ENCODE peak calls at places on chromosomes 16 and 17, in four cellular contexts. U, D, Q and O are unnamed samples.
A peak's percentile ranks its signal among the peaks of the same experiment; 100 is the strongest.

GRCh38 chr16:86035906-86036305 is 136.9 kb downstream of the IRF8 start:
- DNase-seq in Q (no peak), D (no peak), U (no peak), O (no peak)

GRCh38 chr16:26532456-26532855 is 534.3 kb upstream of the C16orf82 start:
- DNase-seq in U (no peak), D (no peak), Q (no peak), O (no peak)

GRCh38 chr16:52861614-52862022 is 191.1 kb downstream of the CHD9NB start:
- DNase-seq in U (peak; percentile 0), Q (peak; percentile 4), D (peak; percentile 71), O (no peak)

GRCh38 chr17:41334899-41335298 is 15.7 kb downstream of the KRT33A start:
- DNase-seq in Q (no peak), U (no peak), D (no peak), O (no peak)

GRCh38 chr17:78345791-78346494 is 13.9 kb downstream of the SOCS3 start:
- DNase-seq in D (no peak), U (no peak), Q (no peak), O (no peak)

GRCh38 chr16:51971184-51971583 is 575.8 kb downstream of the TOX3 start:
- DNase-seq in Q (no peak), D (peak; percentile 72), U (peak; percentile 71), O (no peak)

GRCh38 chr17:50864747-50865059 is 1.5 kb downstream of the TOB1 start:
- DNase-seq in D (peak; percentile 38), Q (no peak), U (no peak), O (no peak)

GRCh38 chr17:73474370-73474988 is 162.7 kb upstream of the CDC42EP4 start:
- DNase-seq in Q (peak; percentile 52), D (no peak), U (peak; percentile 74), O (no peak)

GRCh38 chr17:3956983-3957382 is 7.3 kb downstream of the ATP2A3 start:
- DNase-seq in U (no peak), D (no peak), Q (no peak), O (no peak)

GRCh38 chr17:3730881-3731429 is 7.3 kb downstream of the HASPIN start:
- DNase-seq in Q (no peak), U (peak; percentile 26), D (no peak), O (no peak)

GRCh38 chr16:89194340-89195311 is 5.7 kb downstream of the SLC22A31 start:
- DNase-seq in D (no peak), Q (no peak), U (no peak), O (no peak)

GRCh38 chr16:89191033-89191900 is 9.1 kb downstream of the SLC22A31 start:
- DNase-seq in D (no peak), U (no peak), Q (no peak), O (no peak)

GRCh38 chr16:89193576-89194293 is 6.6 kb downstream of the SLC22A31 start:
- DNase-seq in Q (no peak), D (peak; percentile 61), U (no peak), O (no peak)

GRCh38 chr16:89191901-89192184 is 8.5 kb downstream of the SLC22A31 start:
- DNase-seq in U (no peak), D (no peak), Q (no peak), O (no peak)

DNA sequence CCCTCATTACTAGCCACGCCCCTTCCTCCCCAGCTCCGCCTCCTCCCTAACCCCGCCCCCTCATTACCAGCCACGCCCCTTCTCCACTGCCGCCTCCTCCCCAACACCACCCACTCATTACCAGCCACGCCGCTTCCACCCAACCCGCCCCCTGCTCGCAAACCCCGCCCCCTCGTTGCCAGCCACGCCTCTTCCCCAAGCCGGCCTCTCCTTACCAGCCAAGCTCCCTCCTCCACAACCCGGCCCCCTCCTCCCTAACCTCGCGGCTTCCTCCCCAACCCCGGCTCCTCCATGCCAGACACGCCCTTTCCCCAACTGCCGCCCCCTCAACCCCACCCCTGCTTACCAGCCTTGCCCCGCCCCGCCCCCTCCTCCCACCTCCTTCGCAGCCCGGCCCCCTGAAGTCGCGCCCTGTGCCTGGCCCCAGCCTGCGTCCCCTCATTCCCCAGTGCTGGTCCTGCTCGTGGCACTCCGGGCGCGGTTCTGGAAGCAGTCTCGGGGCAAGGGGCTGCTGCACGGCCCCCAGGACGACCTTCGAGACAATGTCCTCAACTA is 7.2 kb downstream of the SLC22A31 start:
- DNase-seq in Q (peak; percentile 94), D (peak; percentile 94), U (peak; percentile 72), O (peak; percentile 24)
- TF ChIP-seq EZH2phosphoT487 in Q (no peak), D (no peak), U (no peak), O (no peak)

DNA sequence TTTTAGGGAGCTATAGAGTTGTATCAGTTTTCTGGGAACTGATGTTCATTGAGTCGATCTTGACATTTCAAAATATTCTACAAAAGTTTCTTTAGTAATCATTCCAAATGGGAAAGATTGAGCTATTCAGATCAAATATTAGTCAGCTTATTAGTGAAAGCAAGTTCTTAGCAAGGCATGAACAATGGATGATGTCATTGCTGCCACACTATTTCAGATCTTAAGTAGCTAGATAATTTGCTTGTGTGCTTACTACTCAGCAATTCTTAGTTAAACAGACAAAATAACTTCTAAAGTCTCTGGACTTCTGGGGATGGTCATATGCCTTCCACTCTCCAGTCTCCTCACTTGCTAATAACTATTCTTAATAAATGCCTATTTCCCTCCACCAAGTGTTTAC is 69.0 kb upstream of the CDH8 start:
- DNase-seq in U (no peak), D (no peak), Q (no peak), O (no peak)
- TF ChIP-seq EZH2phosphoT487 in U (no peak), D (no peak), Q (no peak), O (no peak)

GRCh38 chr17:79758260-79758659 is 19.7 kb upstream of the CBX2 start:
- DNase-seq in Q (no peak), D (no peak), U (no peak), O (no peak)
- TF ChIP-seq EZH2phosphoT487 in Q (no peak), D (no peak), U (no peak), O (no peak)

DNA sequence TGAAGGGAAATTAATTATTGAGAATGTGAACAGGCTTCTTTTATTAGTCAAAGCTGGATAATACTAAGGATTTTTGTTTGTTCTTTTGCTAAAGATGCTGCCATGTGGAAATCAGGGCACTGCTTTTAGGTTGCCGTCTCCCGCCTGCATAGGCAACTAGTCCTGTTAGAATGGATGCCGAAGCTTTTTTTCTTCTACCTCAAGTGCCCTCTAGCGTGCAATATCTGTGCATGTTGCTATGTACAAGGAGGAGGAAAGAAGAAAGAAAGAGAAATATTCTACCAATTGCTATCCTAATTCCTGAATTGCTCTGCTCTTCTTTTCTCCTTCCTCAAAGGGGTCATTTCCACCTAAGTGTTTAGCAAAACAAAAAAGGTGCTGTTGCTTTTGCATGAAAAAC is 5.2 kb upstream of the CDH8 start:
- DNase-seq in D (peak; percentile 79), U (peak; percentile 56), Q (no peak), O (no peak)
- TF ChIP-seq EZH2phosphoT487 in D (no peak), U (no peak), Q (no peak), O (no peak)

GRCh38 chr16:20906225-20906870 is 5.8 kb downstream of the LYRM1 start:
- DNase-seq in D (no peak), U (peak; percentile 88), Q (no peak), O (no peak)
- TF ChIP-seq EZH2phosphoT487 in D (no peak), U (no peak), Q (no peak), O (no peak)